ENCODE peak calls at places on chromosomes 12 and 14, in four cellular contexts. S is astrocyte, T is upper lobe of right lung, W is Caco-2. P is an unnamed sample.
A peak's percentile ranks its signal among the peaks of the same experiment; 100 is the strongest.

GRCh38 chr12:94750891-94751290 is 100.5 kb upstream of the TMCC3 start:
- DNase-seq in S (no peak), T (no peak), W (no peak), P (no peak)

GRCh38 chr14:54828031-54828430 is 74.6 kb downstream of the GCH1 start:
- DNase-seq in S (no peak), T (no peak), W (no peak), P (no peak)

GRCh38 chr14:39102969-39103957 is at the start of gene SEC23A:
- DNase-seq in S (peak; percentile 80), T (peak; percentile 96), W (peak; percentile 94), P (no peak)

GRCh38 chr12:57046947-57047890 is 2.7 kb downstream of the MYO1A start:
- DNase-seq in S (no peak), T (no peak), W (no peak), P (no peak)

GRCh38 chr14:65910108-65910507 is 497.6 kb downstream of the FUT8 start:
- DNase-seq in S (peak; percentile 32), T (no peak), W (no peak), P (no peak)

GRCh38 chr14:54974773-54975414 is 52.0 kb downstream of the WDHD1 start:
- DNase-seq in S (peak; percentile 26), T (no peak), W (no peak), P (no peak)

GRCh38 chr12:88615490-88615889 is 35.2 kb upstream of the KITLG start:
- DNase-seq in S (peak; percentile 45), T (no peak), W (no peak), P (no peak)

GRCh38 chr14:93723001-93723400 is 65.3 kb downstream of the PRIMA1 start:
- DNase-seq in S (no peak), T (peak; percentile 36), W (no peak), P (no peak)

GRCh38 chr14:28609228-28609828 is 157.3 kb upstream of the FOXG1 start:
- DNase-seq in S (peak; percentile 36), T (no peak), W (peak; percentile 60), P (no peak)

GRCh38 chr14:106308839-106309389 is 782.5 kb downstream of the TMEM121 start:
- DNase-seq in S (no peak), T (peak; percentile 75), W (peak; percentile 67), P (no peak)

GRCh38 chr14:66009104-66009503 is 477.1 kb upstream of the CCDC196 start:
- DNase-seq in S (peak; percentile 75), T (no peak), W (no peak), P (no peak)

GRCh38 chr12:28296287-28296686 is 106.0 kb downstream of the CCDC91 start:
- DNase-seq in S (no peak), T (no peak), W (no peak), P (no peak)

GRCh38 chr14:29528889-29529288 is 398.8 kb downstream of the PRKD1 start:
- DNase-seq in S (peak; percentile 14), T (no peak), W (no peak), P (no peak)

GRCh38 chr14:33026850-33027420 is 88.3 kb downstream of the NPAS3 start:
- DNase-seq in S (peak; percentile 69), T (no peak), W (no peak), P (no peak)

GRCh38 chr12:4564819-4565218 is 2.8 kb downstream of the DYRK4 start:
- DNase-seq in S (no peak), T (no peak), W (no peak), P (no peak)

GRCh38 chr12:111413442-111414086 is 7.8 kb downstream of the SH2B3 start:
- DNase-seq in S (peak; percentile 71), T (no peak), W (no peak), P (no peak)

GRCh38 chr12:72000969-72001648 is 62.5 kb downstream of the TPH2 start:
- DNase-seq in S (no peak), T (no peak), W (no peak), P (no peak)

GRCh38 chr12:69929125-69929524 is 104.1 kb downstream of the MYRFL start:
- DNase-seq in S (peak; percentile 42), T (no peak), W (no peak), P (no peak)

GRCh38 chr12:116317139-116317538 is 39.6 kb upstream of the MED13L start:
- DNase-seq in S (no peak), T (no peak), W (no peak), P (no peak)

GRCh38 chr12:102824218-102824835 is 92.7 kb downstream of the PAH start:
- DNase-seq in S (no peak), T (peak; percentile 73), W (peak; percentile 69), P (no peak)

GRCh38 chr12:76341436-76342030 is 6.7 kb downstream of the BBS10 start:
- DNase-seq in S (peak; percentile 67), T (no peak), W (no peak), P (no peak)

GRCh38 chr14:100641274-100641860 is 54.1 kb upstream of the BEGAIN start:
- DNase-seq in S (no peak), T (no peak), W (no peak), P (no peak)

GRCh38 chr14:67357583-67358354 is 1.8 kb downstream of the ATP6V1D start:
- DNase-seq in S (peak; percentile 32), T (no peak), W (no peak), P (no peak)

GRCh38 chr12:34163443-34163842 is 141.1 kb downstream of the ALG10 start:
- DNase-seq in S (no peak), T (no peak), W (no peak), P (no peak)

GRCh38 chr14:56797569-56798446 is 12.5 kb downstream of the OTX2 start:
- DNase-seq in S (no peak), T (no peak), W (no peak), P (no peak)

GRCh38 chr14:56795284-56795622 is 15.0 kb downstream of the OTX2 start:
- DNase-seq in S (no peak), T (no peak), W (no peak), P (no peak)

GRCh38 chr14:56797003-56797568 is 13.2 kb downstream of the OTX2 start:
- DNase-seq in S (no peak), T (no peak), W (no peak), P (no peak)

GRCh38 chr14:56794557-56795283 is 15.6 kb downstream of the OTX2 start:
- DNase-seq in S (no peak), T (no peak), W (no peak), P (no peak)

GRCh38 chr14:56796259-56796658 is 14.0 kb downstream of the OTX2 start:
- DNase-seq in S (no peak), T (no peak), W (no peak), P (no peak)
- H3K27me3 ChIP-seq in S (peaks cover 66% of the 10 kb centered on the region), T (peaks cover 89% of the 10 kb centered on the region), W (no peaks in the 10 kb centered on the region), P (peaks cover 46% of the 10 kb centered on the region)

GRCh38 chr12:62522984-62523383 is 56.4 kb downstream of the MON2 start:
- DNase-seq in S (no peak), T (no peak), W (no peak), P (no peak)
- TF ChIP-seq CTCF in S (no peak), T (no peak), W (no peak), P (no peak)

GRCh38 chr12:15892645-15893259 is 10.6 kb downstream of the STRAP start:
- DNase-seq in S (no peak), T (no peak), W (no peak), P (no peak)
- H3K36me3 ChIP-seq in S (peaks cover 47% of the 10 kb centered on the region), T (peaks cover 72% of the 10 kb centered on the region), W (peaks cover 6% of the 10 kb centered on the region), P (peaks cover 3% of the 10 kb centered on the region)

GRCh38 chr12:131615316-131616053 is 95.4 kb upstream of the SFSWAP start:
- DNase-seq in S (no peak), T (no peak), W (no peak), P (no peak)

GRCh38 chr12:131617596-131618302 is 93.1 kb upstream of the SFSWAP start:
- DNase-seq in S (no peak), T (no peak), W (no peak), P (no peak)

GRCh38 chr12:131616316-131617098 is 94.4 kb upstream of the SFSWAP start:
- DNase-seq in S (no peak), T (no peak), W (no peak), P (no peak)

GRCh38 chr12:131618303-131618658 is 92.6 kb upstream of the SFSWAP start:
- DNase-seq in S (no peak), T (no peak), W (peak; percentile 44), P (no peak)

DNA sequence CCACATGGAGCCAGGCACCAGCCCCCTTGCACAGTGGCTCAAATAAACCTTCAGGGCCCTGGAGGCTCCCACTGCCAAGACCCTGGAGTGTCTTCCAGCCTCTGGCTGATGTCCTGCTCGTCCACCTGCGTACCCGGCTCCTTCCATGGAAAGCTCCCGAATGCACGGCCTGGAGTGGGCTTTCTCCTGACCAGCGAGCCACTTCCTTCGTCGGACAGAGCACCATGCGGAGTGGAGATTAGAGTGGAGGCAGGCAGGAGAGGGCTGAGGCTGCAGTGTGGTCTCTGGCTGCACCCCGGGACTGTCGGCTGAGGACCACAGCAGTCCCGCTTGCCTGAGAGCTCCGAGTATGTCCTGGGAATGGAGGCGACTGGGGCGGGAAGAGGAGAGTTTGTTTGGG is 93.7 kb upstream of the SFSWAP start:
- DNase-seq in S (no peak), T (no peak), W (no peak), P (no peak)
- H3K27me3 ChIP-seq in S (no peaks in the 10 kb centered on the region), T (no peaks in the 10 kb centered on the region), W (no peaks in the 10 kb centered on the region), P (no peaks in the 10 kb centered on the region)

GRCh38 chr12:124725099-124725498 is 138.6 kb downstream of the SCARB1 start:
- DNase-seq in S (no peak), T (no peak), W (no peak), P (no peak)

GRCh38 chr12:124730455-124730932 is 133.2 kb downstream of the SCARB1 start:
- DNase-seq in S (peak; percentile 64), T (no peak), W (no peak), P (no peak)

GRCh38 chr12:124725612-124726237 is 137.9 kb downstream of the SCARB1 start:
- DNase-seq in S (no peak), T (no peak), W (no peak), P (no peak)

GRCh38 chr12:124727244-124727673 is 136.4 kb downstream of the SCARB1 start:
- DNase-seq in S (peak; percentile 56), T (peak; percentile 87), W (no peak), P (peak; percentile 50)

GRCh38 chr12:124727922-124728321 is 135.7 kb downstream of the SCARB1 start:
- DNase-seq in S (no peak), T (no peak), W (no peak), P (no peak)
- TF ChIP-seq CTCF in S (no peak), T (no peak), W (no peak), P (no peak)

GRCh38 chr14:58415636-58416559 is 11.4 kb downstream of the TIMM9 start:
- DNase-seq in S (no peak), T (no peak), W (no peak), P (no peak)
- H3K36me3 ChIP-seq in S (peaks cover 18% of the 10 kb centered on the region), T (peaks cover 74% of the 10 kb centered on the region), W (no peaks in the 10 kb centered on the region), P (peaks cover 3% of the 10 kb centered on the region)

GRCh38 chr12:52817003-52817698 is 3.2 kb upstream of the KRT4 start:
- DNase-seq in S (no peak), T (no peak), W (no peak), P (no peak)

GRCh38 chr12:52816189-52816588 is 2.3 kb upstream of the KRT4 start:
- DNase-seq in S (no peak), T (no peak), W (no peak), P (no peak)

GRCh38 chr12:52814710-52815155 is 817 bp upstream of the KRT4 start:
- DNase-seq in S (no peak), T (peak; percentile 48), W (peak; percentile 28), P (no peak)

GRCh38 chr12:52815161-52815560 is 1.2 kb upstream of the KRT4 start:
- DNase-seq in S (no peak), T (no peak), W (no peak), P (no peak)

DNA sequence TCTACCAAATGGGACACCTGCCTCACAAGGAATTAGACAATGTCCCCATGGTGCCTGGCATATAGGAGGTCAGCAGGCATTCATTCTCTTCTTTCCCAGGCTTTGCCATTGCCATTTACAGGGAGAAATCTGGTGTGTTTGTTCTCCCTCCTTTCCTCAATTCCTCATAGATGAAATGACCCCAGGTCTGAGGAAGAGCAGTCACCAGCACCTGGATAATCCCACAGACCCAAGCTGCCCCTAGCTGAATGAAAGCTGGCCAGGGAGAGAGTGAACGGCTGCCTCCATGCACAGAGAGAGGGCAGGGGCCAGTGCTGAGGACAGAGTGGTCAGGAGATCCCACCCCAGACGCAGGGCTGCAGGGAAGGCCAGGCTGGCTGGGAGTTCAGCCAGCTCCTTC is 1.8 kb upstream of the KRT4 start:
- DNase-seq in S (no peak), T (peak; percentile 23), W (no peak), P (no peak)
- H3K27me3 ChIP-seq in S (peaks cover 18% of the 10 kb centered on the region), T (peaks cover 32% of the 10 kb centered on the region), W (no peaks in the 10 kb centered on the region), P (peaks cover 17% of the 10 kb centered on the region)